ENCODE peak calls at places on chromosomes 16 and 17, in five cellular contexts. U, X, A, M and R are unnamed samples.

GRCh38 chr17:68763551-68763950 is 162.4 kb upstream of the FAM20A start:
- DNase-seq in X (no peak), U (no peak), A (no peak), M (no peak), R (no peak)

GRCh38 chr17:75931062-75931461 is 9.8 kb downstream of the FBF1 start:
- DNase-seq in U (no peak), A (no peak), X (peak), M (no peak), R (no peak)

GRCh38 chr16:386641-387156 is 4.9 kb upstream of the PGAP6 start:
- DNase-seq in U (no peak), M (no peak), A (no peak), X (no peak), R (no peak)

GRCh38 chr17:42944211-42944610 is 20.0 kb downstream of the AARSD1 start:
- DNase-seq in U (no peak), A (no peak), X (no peak), M (no peak), R (peak)

GRCh38 chr16:75868636-75869389 is 142.5 kb upstream of the CPHXL start:
- DNase-seq in A (no peak), X (peak), U (no peak), M (no peak), R (no peak)

GRCh38 chr17:74566132-74566753 is 1.1 kb downstream of the CD300H start:
- DNase-seq in M (no peak), A (peak), X (peak), U (no peak), R (peak)

GRCh38 chr17:1989135-1989534 is 36.0 kb downstream of the RTN4RL1 start:
- DNase-seq in M (no peak), A (no peak), U (no peak), X (no peak), R (no peak)

GRCh38 chr17:65799454-65799853 is 238.0 kb upstream of the AXIN2 start:
- DNase-seq in U (no peak), A (no peak), X (no peak), M (no peak), R (no peak)

GRCh38 chr16:65114527-65114926 is 7.3 kb downstream of the CDH11 start:
- DNase-seq in U (no peak), M (no peak), A (no peak), X (no peak), R (no peak)

GRCh38 chr17:4436846-4437245 is 3.1 kb downstream of the SPNS3 start:
- DNase-seq in A (no peak), M (no peak), X (no peak), U (no peak), R (no peak)

GRCh38 chr16:53821487-53821886 is 117.5 kb downstream of the FTO start:
- DNase-seq in U (no peak), X (peak), A (no peak), M (no peak), R (no peak)